ENCODE peak calls at places on chromosome 22, in five cellular contexts. Y, X, G, T and Z are unnamed samples.

GRCh38 chr22:50530280-50530856 is 556 bp upstream of the TYMP start:
- DNase-seq in Y (peak), X (peak), G (no peak), T (peak), Z (peak)

GRCh38 chr22:49658902-49659280 is 168.8 kb downstream of the BRD1 start:
- DNase-seq in Y (no peak), X (no peak), G (no peak), T (no peak), Z (no peak)

GRCh38 chr22:32378703-32379272 is 21.1 kb downstream of the RFPL3 start:
- DNase-seq in Y (no peak), X (peak), G (peak), T (no peak), Z (no peak)

GRCh38 chr22:45427114-45427513 is 13.6 kb downstream of the RIBC2 start:
- DNase-seq in Y (no peak), X (no peak), G (no peak), T (no peak), Z (no peak)

GRCh38 chr22:26835929-26836528 is 178.6 kb downstream of the MIAT start:
- DNase-seq in Y (peak), X (peak), G (peak), T (no peak), Z (no peak)

GRCh38 chr22:44735518-44736428 is 16.6 kb upstream of the ARHGAP8 start:
- DNase-seq in Y (peak), X (peak), G (peak), T (peak), Z (peak)

GRCh38 chr22:26168199-26168915 is 905 bp upstream of the SEZ6L start:
- DNase-seq in Y (no peak), X (no peak), G (no peak), T (no peak), Z (no peak)

GRCh38 chr22:35335936-35336781 is 36.5 kb downstream of the TOM1 start:
- DNase-seq in Y (peak), X (no peak), G (no peak), T (peak), Z (no peak)

GRCh38 chr22:35900483-35901168 is 128.0 kb downstream of the RBFOX2 start:
- DNase-seq in Y (no peak), X (no peak), G (no peak), T (no peak), Z (no peak)

GRCh38 chr22:21092797-21093554 is 47.2 kb downstream of the LRRC74B start:
- DNase-seq in Y (no peak), X (no peak), G (no peak), T (no peak), Z (no peak)

GRCh38 chr22:43269325-43270040 is 73.7 kb downstream of the SCUBE1 start:
- DNase-seq in Y (no peak), X (no peak), G (no peak), T (no peak), Z (no peak)

GRCh38 chr22:32932176-32932575 is 126.0 kb downstream of the SYN3 start:
- DNase-seq in Y (no peak), X (no peak), G (no peak), T (no peak), Z (no peak)

GRCh38 chr22:30998329-30998728 is 29.3 kb downstream of the TUG1 start:
- DNase-seq in Y (no peak), X (no peak), G (no peak), T (no peak), Z (no peak)

GRCh38 chr22:44671742-44672141 is 30.3 kb upstream of the PRR5 start:
- DNase-seq in Y (no peak), X (no peak), G (no peak), T (no peak), Z (peak)

GRCh38 chr22:31938258-31938657 is 6.1 kb upstream of the YWHAH start:
- DNase-seq in Y (no peak), X (no peak), G (no peak), T (no peak), Z (no peak)

GRCh38 chr22:37806409-37807338 is 1.1 kb upstream of the GCAT start:
- DNase-seq in Y (peak), X (no peak), G (peak), T (no peak), Z (no peak)

GRCh38 chr22:37065961-37066360 is 14.4 kb downstream of the KCTD17 start:
- DNase-seq in Y (no peak), X (no peak), G (no peak), T (no peak), Z (no peak)

GRCh38 chr22:43829904-43830851 is 18.1 kb upstream of the EFCAB6 start:
- DNase-seq in Y (no peak), X (no peak), G (no peak), T (peak), Z (peak)

GRCh38 chr22:45163074-45163416 is 680 bp upstream of the NUP50 start:
- DNase-seq in Y (no peak), X (peak), G (peak), T (no peak), Z (no peak)

GRCh38 chr22:38218661-38219331 is 17.0 kb downstream of the MAFF start:
- DNase-seq in Y (peak), X (peak), G (peak), T (peak), Z (no peak)

GRCh38 chr22:38262051-38262795 is 10.6 kb downstream of the TMEM184B start:
- DNase-seq in Y (peak), X (peak), G (peak), T (peak), Z (no peak)

GRCh38 chr22:49814164-49814686 is 13.4 kb downstream of the BRD1 start:
- DNase-seq in Y (no peak), X (no peak), G (no peak), T (no peak), Z (no peak)

GRCh38 chr22:43262990-43263644 is 76.2 kb upstream of the TTLL12 start:
- DNase-seq in Y (peak), X (peak), G (peak), T (peak), Z (no peak)

GRCh38 chr22:38700271-38700788 is 413 bp downstream of the JOSD1 start:
- DNase-seq in Y (peak), X (peak), G (peak), T (peak), Z (peak)

GRCh38 chr22:49971232-49972162 is 10.9 kb downstream of the PIM3 start:
- DNase-seq in Y (peak), X (peak), G (peak), T (peak), Z (peak)

GRCh38 chr22:43848366-43849171 is 13.7 kb downstream of the SULT4A1 start:
- DNase-seq in Y (no peak), X (no peak), G (peak), T (peak), Z (peak)

GRCh38 chr22:50186789-50187523 is 1.2 kb downstream of the TRABD start:
- DNase-seq in Y (peak), X (peak), G (no peak), T (no peak), Z (no peak)

GRCh38 chr22:43088979-43089717 is at the start of gene TTLL1:
- DNase-seq in Y (peak), X (peak), G (peak), T (peak), Z (peak)

GRCh38 chr22:32996702-32997101 is 61.5 kb downstream of the SYN3 start:
- DNase-seq in Y (no peak), X (peak), G (no peak), T (peak), Z (no peak)

GRCh38 chr22:17698948-17699347 is 60.4 kb downstream of the BCL2L13 start:
- DNase-seq in Y (no peak), X (no peak), G (no peak), T (no peak), Z (no peak)

GRCh38 chr22:19738664-19739447 is 15.5 kb downstream of the GP1BB start:
- DNase-seq in Y (no peak), X (no peak), G (no peak), T (no peak), Z (no peak)
- TF ChIP-seq CTCF in Y (no peak), X (no peak), G (no peak), T (no peak), Z (no peak)

GRCh38 chr22:40325315-40325714 is 21.0 kb upstream of the ADSL start:
- DNase-seq in Y (no peak), X (no peak), G (no peak), T (no peak), Z (no peak)
- TF ChIP-seq CTCF in Y (no peak), X (no peak), G (no peak), T (no peak), Z (no peak)

GRCh38 chr22:46549565-46549840 is 12.1 kb upstream of the CELSR1 start:
- DNase-seq in Y (no peak), X (no peak), G (no peak), T (peak), Z (no peak)

GRCh38 chr22:46553189-46553588 is 15.8 kb upstream of the CELSR1 start:
- DNase-seq in Y (no peak), X (no peak), G (no peak), T (peak), Z (no peak)

GRCh38 chr22:46551996-46552395 is 14.6 kb upstream of the CELSR1 start:
- DNase-seq in Y (no peak), X (no peak), G (no peak), T (peak), Z (no peak)

GRCh38 chr22:46549971-46550641 is 12.7 kb upstream of the CELSR1 start:
- DNase-seq in Y (no peak), X (no peak), G (no peak), T (peak), Z (no peak)

GRCh38 chr22:46551321-46551720 is 13.9 kb upstream of the CELSR1 start:
- DNase-seq in Y (no peak), X (no peak), G (no peak), T (peak), Z (no peak)
- TF ChIP-seq CTCF in Y (no peak), X (no peak), G (no peak), T (no peak), Z (no peak)

GRCh38 chr22:27919943-27920755 is 1.1 kb upstream of the PITPNB start:
- DNase-seq in Y (no peak), X (no peak), G (peak), T (no peak), Z (no peak)
- TF ChIP-seq CTCF in Y (no peak), X (no peak), G (no peak), T (no peak), Z (no peak)

GRCh38 chr22:29306175-29306829 is at the start of gene GAS2L1:
- DNase-seq in Y (peak), X (peak), G (peak), T (peak), Z (no peak)
- TF ChIP-seq CTCF in Y (peak), X (peak), G (peak), T (peak), Z (peak)

GRCh38 chr22:46931414-46931813 is 169.0 kb downstream of the TBC1D22A start:
- DNase-seq in Y (no peak), X (no peak), G (no peak), T (no peak), Z (no peak)
- TF ChIP-seq CTCF in Y (no peak), X (no peak), G (no peak), T (no peak), Z (no peak)

GRCh38 chr22:29080061-29080975 is 7.5 kb downstream of the KREMEN1 start:
- DNase-seq in Y (no peak), X (no peak), G (no peak), T (no peak), Z (no peak)
- TF ChIP-seq CTCF in Y (no peak), X (no peak), G (no peak), T (no peak), Z (no peak)

DNA sequence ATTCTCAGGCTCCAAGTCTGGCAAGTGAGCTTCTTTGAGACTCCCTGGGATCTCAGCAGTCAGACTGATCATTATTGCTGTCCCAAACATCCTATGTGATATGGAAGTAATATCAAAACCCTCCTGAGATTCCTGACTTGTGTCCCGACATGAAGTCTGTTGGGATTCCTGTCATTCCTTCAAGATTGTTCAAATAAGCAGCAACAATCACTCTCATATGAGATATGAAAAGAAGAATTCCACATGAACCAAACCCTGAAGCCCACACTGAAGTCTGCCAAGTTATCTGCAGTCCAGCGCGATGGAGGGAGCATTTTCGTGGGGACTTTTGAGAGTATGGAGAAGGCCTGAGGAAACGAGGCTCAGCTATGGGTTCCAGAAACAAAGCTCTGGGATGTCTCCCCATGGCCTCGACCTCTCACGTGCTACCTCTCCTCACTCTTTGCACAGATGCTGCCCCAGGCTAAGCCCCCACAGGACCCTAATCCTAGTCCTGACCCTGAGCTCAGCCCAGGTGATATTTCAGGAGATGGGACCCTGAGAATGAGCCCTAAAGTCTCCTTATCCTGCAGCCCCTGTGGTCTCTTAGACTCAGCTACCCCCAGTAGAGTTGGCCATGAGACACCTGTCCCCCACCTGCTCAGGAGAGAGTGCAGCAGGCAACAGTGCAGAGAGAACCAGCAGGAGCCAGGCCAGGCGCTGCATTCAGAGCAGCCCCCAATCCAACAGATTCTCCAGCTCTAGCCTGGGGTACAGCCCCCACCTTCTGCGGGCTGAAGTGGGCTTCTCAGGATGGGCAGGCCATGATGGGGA is 100.2 kb downstream of the GGTLC2 start:
- DNase-seq in Y (no peak), X (no peak), G (no peak), T (no peak), Z (no peak)
- TF ChIP-seq CTCF in Y (no peak), X (no peak), G (no peak), T (no peak), Z (no peak)